ENCODE peak calls at places on chromosomes 12 and 14, in six cellular contexts. K is endothelial cell of umbilical vein, E is GM12878, P is mucosa of descending colon, S is WERI-Rb-1, C is dorsolateral prefrontal cortex. T is an unnamed sample.

GRCh38 chr12:48779869-48780268 is 9.0 kb downstream of the ADCY6 start:
- DNase-seq in K (peak; percentile 82), E (no peak), P (no peak), S (no peak), C (no peak), T (peak; percentile 45)

GRCh38 chr12:1332327-1332726 is 262.1 kb downstream of the FBXL14 start:
- DNase-seq in K (no peak), E (no peak), P (peak; percentile 28), S (no peak), C (no peak), T (no peak)

GRCh38 chr12:113322353-113322752 is 12.6 kb downstream of the SLC8B1 start:
- DNase-seq in K (no peak), E (no peak), P (no peak), S (no peak), C (no peak), T (peak; percentile 54)

GRCh38 chr14:98466807-98467206 is 805.2 kb downstream of the BCL11B start:
- DNase-seq in K (no peak), E (no peak), P (no peak), S (no peak), C (no peak), T (no peak)

GRCh38 chr12:46958599-46959290 is 120.7 kb upstream of the PCED1B start:
- DNase-seq in K (no peak), E (no peak), P (no peak), S (no peak), C (no peak), T (no peak)

GRCh38 chr12:66035289-66035961 is 95.1 kb downstream of the LLPH start:
- DNase-seq in K (peak; percentile 71), E (no peak), P (peak; percentile 43), S (no peak), C (no peak), T (no peak)

GRCh38 chr12:104622942-104623341 is 166.2 kb downstream of the CHST11 start:
- DNase-seq in K (no peak), E (no peak), P (no peak), S (no peak), C (no peak), T (no peak)

GRCh38 chr12:28855761-28856160 is 293.3 kb upstream of the FAR2 start:
- DNase-seq in K (no peak), E (no peak), P (no peak), S (peak; percentile 16), C (no peak), T (no peak)

GRCh38 chr12:93003540-93004239 is 74.6 kb upstream of the EEA1 start:
- DNase-seq in K (no peak), E (no peak), P (no peak), S (no peak), C (no peak), T (no peak)

GRCh38 chr12:124026755-124027745 is 54.0 kb downstream of the ZNF664 start:
- DNase-seq in K (peak; percentile 8), E (no peak), P (no peak), S (no peak), C (no peak), T (peak; percentile 58)

GRCh38 chr12:52907092-52907810 is 2.4 kb upstream of the KRT8 start:
- DNase-seq in K (peak; percentile 25), E (no peak), P (peak; percentile 95), S (no peak), C (no peak), T (no peak)

GRCh38 chr14:88323086-88323519 is at the start of gene KCNK10:
- DNase-seq in K (no peak), E (no peak), P (no peak), S (no peak), C (no peak), T (no peak)

GRCh38 chr14:21985081-21985480 is 311.5 kb upstream of the OR4E1 start:
- DNase-seq in K (no peak), E (no peak), P (no peak), S (no peak), C (no peak), T (no peak)

GRCh38 chr14:62409909-62410308 is 635.3 kb downstream of the KCNH5 start:
- DNase-seq in K (no peak), E (no peak), P (no peak), S (no peak), C (no peak), T (no peak)

GRCh38 chr12:116492703-116493324 is 66.4 kb upstream of the MAP1LC3B2 start:
- DNase-seq in K (no peak), E (no peak), P (no peak), S (no peak), C (no peak), T (no peak)

GRCh38 chr12:65965358-65965757 is 141.1 kb downstream of the HMGA2 start:
- DNase-seq in K (no peak), E (no peak), P (no peak), S (no peak), C (no peak), T (peak; percentile 84)

GRCh38 chr12:112381421-112381897 is 772 bp downstream of the HECTD4 start:
- DNase-seq in K (peak; percentile 22), E (no peak), P (peak; percentile 37), S (peak; percentile 34), C (no peak), T (no peak)

GRCh38 chr12:107441906-107442305 is 243.7 kb upstream of the PWP1 start:
- DNase-seq in K (no peak), E (no peak), P (no peak), S (no peak), C (no peak), T (no peak)

GRCh38 chr12:119674560-119674959 is 6.6 kb downstream of the PRKAB1 start:
- DNase-seq in K (no peak), E (no peak), P (no peak), S (no peak), C (no peak), T (no peak)

GRCh38 chr14:22898302-22898894 is 15.4 kb downstream of the REM2 start:
- DNase-seq in K (no peak), E (no peak), P (no peak), S (no peak), C (no peak), T (peak; percentile 51)

GRCh38 chr12:110015132-110015531 is 15.9 kb downstream of the ANKRD13A start:
- DNase-seq in K (peak; percentile 71), E (no peak), P (no peak), S (no peak), C (no peak), T (no peak)

GRCh38 chr12:48765753-48766162 is 23.1 kb downstream of the ADCY6 start:
- DNase-seq in K (no peak), E (no peak), P (no peak), S (no peak), C (no peak), T (no peak)

GRCh38 chr14:103520269-103520656 is 2.4 kb downstream of the CKB start:
- DNase-seq in K (no peak), E (no peak), P (no peak), S (no peak), C (no peak), T (no peak)

GRCh38 chr14:32679927-32680612 is 258.6 kb upstream of the NPAS3 start:
- DNase-seq in K (no peak), E (no peak), P (no peak), S (no peak), C (no peak), T (no peak)

GRCh38 chr14:65637780-65638179 is 225.2 kb downstream of the FUT8 start:
- DNase-seq in K (no peak), E (peak; percentile 72), P (peak; percentile 2), S (no peak), C (no peak), T (no peak)

GRCh38 chr14:34640826-34641225 is 10.9 kb upstream of the SNX6 start:
- DNase-seq in K (peak; percentile 18), E (no peak), P (no peak), S (no peak), C (no peak), T (no peak)

GRCh38 chr12:101209319-101210302 is at the start of gene SLC5A8:
- DNase-seq in K (no peak), E (no peak), P (no peak), S (peak; percentile 43), C (no peak), T (no peak)
- H3K4me3 ChIP-seq in K (no peak within 1 kb of the TSS), E (no peak within 1 kb of the TSS), P (no peak within 1 kb of the TSS), S (peak within 1 kb of the TSS; percentile 47), C (peak within 1 kb of the TSS; percentile 45), T (no peak within 1 kb of the TSS)

DNA sequence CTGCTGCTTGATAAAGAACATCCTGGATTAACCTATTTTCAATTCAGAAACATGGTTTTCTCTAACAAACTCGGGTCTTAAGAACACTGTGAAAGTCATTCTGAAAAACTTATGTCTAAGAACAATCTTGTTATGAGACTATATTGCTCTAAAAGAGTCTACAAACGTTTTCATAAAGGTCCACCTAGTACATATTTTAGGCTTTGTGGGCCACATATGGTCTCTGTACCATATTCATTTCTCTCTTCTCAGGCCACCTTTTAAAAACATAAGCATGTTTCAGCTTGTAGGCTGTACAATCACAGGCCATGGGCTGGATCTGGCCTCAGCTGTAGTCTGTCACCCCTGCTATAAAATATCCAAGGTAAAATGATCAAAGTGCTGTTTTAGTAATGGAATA is 39.9 kb downstream of the PPP4R3A start:
- DNase-seq in K (no peak), E (no peak), P (no peak), S (no peak), C (no peak), T (no peak)
- TF ChIP-seq CTCF in K (no peak), E (no peak), P (no peak), S (no peak), C (no peak), T (no peak)

DNA sequence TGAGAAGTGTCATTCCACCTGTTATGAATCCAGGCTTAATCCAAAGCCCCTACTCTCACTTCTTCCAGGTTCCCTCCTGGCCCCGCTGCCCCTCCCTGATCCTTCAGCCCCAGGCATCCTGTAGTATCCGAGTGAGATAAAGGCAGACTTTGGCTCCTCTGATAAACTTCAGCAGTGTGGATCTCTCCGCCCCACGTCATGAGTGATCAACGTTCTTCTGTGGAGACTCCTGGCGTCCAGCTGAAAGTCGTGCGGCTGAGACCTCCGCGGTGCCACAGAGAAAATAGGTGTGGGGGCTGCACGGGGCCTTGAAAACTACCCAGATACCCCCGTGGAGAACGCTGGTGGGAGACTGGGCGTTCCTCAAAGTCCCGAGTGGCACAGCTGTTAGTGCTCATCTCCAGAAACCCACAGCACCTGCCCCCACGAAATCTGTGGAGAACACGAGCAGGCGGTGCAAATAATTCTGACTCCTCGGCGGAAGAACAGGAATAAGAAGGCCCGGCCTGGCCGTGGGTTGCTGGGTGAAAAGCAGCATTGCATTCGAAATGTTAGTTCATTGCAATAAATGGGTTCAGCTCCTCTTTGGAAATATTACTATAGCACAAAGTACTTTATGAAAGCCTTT is 180.0 kb upstream of the RGS6 start:
- DNase-seq in K (no peak), E (no peak), P (no peak), S (no peak), C (no peak), T (no peak)
- H3K4me3 ChIP-seq in K (no peak overlapping the region), E (no peak overlapping the region), P (no peak overlapping the region), S (no peak overlapping the region), C (no peak overlapping the region), T (no peak overlapping the region)

GRCh38 chr12:71589478-71589881 is 74.2 kb downstream of the ZFC3H1 start:
- DNase-seq in K (no peak), E (no peak), P (no peak), S (no peak), C (no peak), T (no peak)

GRCh38 chr12:71594214-71594948 is 69.3 kb downstream of the ZFC3H1 start:
- DNase-seq in K (no peak), E (no peak), P (peak; percentile 26), S (no peak), C (no peak), T (no peak)

GRCh38 chr12:71587012-71587411 is 76.6 kb downstream of the ZFC3H1 start:
- DNase-seq in K (no peak), E (no peak), P (no peak), S (no peak), C (no peak), T (no peak)

GRCh38 chr12:71591601-71592000 is 72.0 kb downstream of the ZFC3H1 start:
- DNase-seq in K (no peak), E (no peak), P (no peak), S (no peak), C (no peak), T (no peak)

GRCh38 chr12:71592841-71593240 is 70.8 kb downstream of the ZFC3H1 start:
- DNase-seq in K (no peak), E (no peak), P (no peak), S (no peak), C (no peak), T (no peak)
- TF ChIP-seq CTCF in K (no peak), E (no peak), P (no peak), S (no peak), C (no peak), T (no peak)

T was measured in AG04449.